ENCODE peak calls at places on chromosomes 7 and 10, in seven cellular contexts. R is effector memory CD4-positive, alpha-beta T cell; E is cardiac fibroblast; M is LHCN-M2; Y is prostate gland; A is SW480; W is T1000. J is an unnamed sample.

GRCh38 chr7:22114440-22114981 is 168.8 kb upstream of the CDCA7L start:
- DNase-seq in R (no peak), E (no peak), M (no peak), Y (no peak), A (no peak), W (no peak), J (no peak)

GRCh38 chr10:86403183-86403797 is 36.7 kb upstream of the GRID1 start:
- DNase-seq in R (no peak), E (no peak), M (no peak), Y (no peak), A (no peak), W (no peak), J (no peak)

GRCh38 chr7:132414857-132415256 is 161.4 kb downstream of the PLXNA4 start:
- DNase-seq in R (no peak), E (no peak), M (no peak), Y (no peak), A (no peak), W (no peak), J (no peak)

GRCh38 chr7:44305564-44306507 is 19.6 kb downstream of the CAMK2B start:
- DNase-seq in R (no peak), E (no peak), M (no peak), Y (no peak), A (no peak), W (no peak), J (no peak)

GRCh38 chr7:30682131-30683083 is at the start of gene CRHR2:
- DNase-seq in R (no peak), E (no peak), M (no peak), Y (no peak), A (no peak), W (no peak), J (no peak)

GRCh38 chr10:48466611-48467240 is 138.1 kb downstream of the ARHGAP22 start:
- DNase-seq in R (no peak), E (no peak), M (no peak), Y (no peak), A (no peak), W (no peak), J (no peak)

GRCh38 chr10:124007102-124007772 is 86.2 kb downstream of the CHST15 start:
- DNase-seq in R (no peak), E (no peak), M (no peak), Y (no peak), A (no peak), W (no peak), J (no peak)

GRCh38 chr7:29102554-29103151 is 43.7 kb downstream of the CPVL start:
- DNase-seq in R (no peak), E (peak; percentile 77), M (peak; percentile 64), Y (peak; percentile 55), A (peak; percentile 73), W (no peak), J (peak; percentile 71)

GRCh38 chr10:97788552-97789442 is 17.0 kb upstream of the SFRP5 start:
- DNase-seq in R (no peak), E (no peak), M (no peak), Y (no peak), A (no peak), W (no peak), J (no peak)

GRCh38 chr7:2107386-2108085 is 125.2 kb downstream of the MAD1L1 start:
- DNase-seq in R (no peak), E (no peak), M (no peak), Y (no peak), A (no peak), W (no peak), J (peak; percentile 88)

GRCh38 chr7:152108359-152108758 is 82.9 kb downstream of the GALNT11 start:
- DNase-seq in R (no peak), E (no peak), M (no peak), Y (no peak), A (no peak), W (no peak), J (peak; percentile 30)

GRCh38 chr10:3126741-3127342 is 45.7 kb downstream of the PITRM1 start:
- DNase-seq in R (no peak), E (peak; percentile 49), M (no peak), Y (no peak), A (peak; percentile 6), W (no peak), J (peak; percentile 86)

GRCh38 chr10:78742730-78743615 is 325.8 kb upstream of the ZMIZ1 start:
- DNase-seq in R (no peak), E (no peak), M (no peak), Y (peak; percentile 9), A (peak; percentile 86), W (no peak), J (peak; percentile 84)

GRCh38 chr10:16686081-16686902 is 130.9 kb downstream of the RSU1 start:
- DNase-seq in R (no peak), E (no peak), M (no peak), Y (no peak), A (no peak), W (no peak), J (no peak)

GRCh38 chr10:45660876-45661411 is 11.6 kb downstream of the ZFAND4 start:
- DNase-seq in R (no peak), E (no peak), M (no peak), Y (no peak), A (no peak), W (no peak), J (no peak)

GRCh38 chr7:54888067-54888735 is 129.2 kb upstream of the SEC61G start:
- DNase-seq in R (no peak), E (no peak), M (peak; percentile 42), Y (no peak), A (no peak), W (no peak), J (peak; percentile 33)

GRCh38 chr7:153190452-153190851 is 430.9 kb downstream of the ACTR3B start:
- DNase-seq in R (no peak), E (peak; percentile 5), M (no peak), Y (no peak), A (peak; percentile 14), W (no peak), J (peak; percentile 2)

GRCh38 chr7:75879771-75880184 is 944 bp downstream of the RHBDD2 start:
- DNase-seq in R (no peak), E (peak; percentile 17), M (no peak), Y (no peak), A (no peak), W (no peak), J (peak; percentile 50)

GRCh38 chr10:30374353-30374752 is 25.3 kb upstream of the MTPAP start:
- DNase-seq in R (no peak), E (peak; percentile 32), M (peak; percentile 22), Y (no peak), A (peak; percentile 46), W (no peak), J (peak; percentile 19)

GRCh38 chr10:44958196-44958896 is 1.3 kb upstream of the RASSF4 start:
- DNase-seq in R (no peak), E (peak; percentile 69), M (peak; percentile 62), Y (no peak), A (no peak), W (no peak), J (peak; percentile 53)